ENCODE peak calls at places on chromosome 22, in seven cellular contexts. H is neuronal stem cell; A is CD8-positive, alpha-beta memory T cell; J is IMR-90; W is right atrium auricular region; V is right lobe of liver; Q is colonic mucosa. C is an unnamed sample.

GRCh38 chr22:50148991-50149721 is 21.4 kb upstream of the PANX2 start:
- DNase-seq in H (peak; percentile 55), A (peak; percentile 82), J (peak; percentile 45), W (no peak), V (peak; percentile 80), Q (peak; percentile 61), C (peak; percentile 45)

GRCh38 chr22:32849501-32849900 is 48.0 kb downstream of the TIMP3 start:
- DNase-seq in H (no peak), A (no peak), J (no peak), W (no peak), V (no peak), Q (no peak), C (no peak)

GRCh38 chr22:30298005-30298701 is 8.8 kb upstream of the CASTOR1 start:
- DNase-seq in H (no peak), A (no peak), J (no peak), W (no peak), V (no peak), Q (peak; percentile 65), C (no peak)

GRCh38 chr22:24001314-24001713 is 3.9 kb downstream of the GSTT4 start:
- DNase-seq in H (no peak), A (no peak), J (no peak), W (no peak), V (no peak), Q (no peak), C (no peak)

GRCh38 chr22:28788601-28789000 is 11.8 kb downstream of the XBP1 start:
- DNase-seq in H (no peak), A (no peak), J (no peak), W (no peak), V (no peak), Q (no peak), C (no peak)

GRCh38 chr22:49301398-49302149 is 526.1 kb downstream of the BRD1 start:
- DNase-seq in H (no peak), A (peak; percentile 33), J (no peak), W (peak; percentile 46), V (no peak), Q (no peak), C (no peak)

GRCh38 chr22:26580240-26580962 is 9.5 kb downstream of the TPST2 start:
- DNase-seq in H (no peak), A (no peak), J (no peak), W (no peak), V (no peak), Q (no peak), C (no peak)

GRCh38 chr22:50058338-50059184 is 463 bp upstream of the TTLL8 start:
- DNase-seq in H (no peak), A (no peak), J (no peak), W (no peak), V (peak; percentile 46), Q (no peak), C (no peak)

GRCh38 chr22:47448231-47449035 is 686.0 kb downstream of the TBC1D22A start:
- DNase-seq in H (no peak), A (no peak), J (no peak), W (peak; percentile 18), V (no peak), Q (peak; percentile 7), C (no peak)

GRCh38 chr22:42769574-42770447 is 49.1 kb upstream of the A4GALT start:
- DNase-seq in H (no peak), A (no peak), J (peak; percentile 95), W (peak; percentile 90), V (no peak), Q (peak; percentile 41), C (no peak)

GRCh38 chr22:42410708-42411107 is 21.5 kb downstream of the NFAM1 start:
- DNase-seq in H (no peak), A (no peak), J (no peak), W (no peak), V (no peak), Q (no peak), C (no peak)

GRCh38 chr22:42268852-42269406 is 1.5 kb downstream of the TCF20 start:
- DNase-seq in H (no peak), A (no peak), J (no peak), W (no peak), V (no peak), Q (no peak), C (no peak)

DNA sequence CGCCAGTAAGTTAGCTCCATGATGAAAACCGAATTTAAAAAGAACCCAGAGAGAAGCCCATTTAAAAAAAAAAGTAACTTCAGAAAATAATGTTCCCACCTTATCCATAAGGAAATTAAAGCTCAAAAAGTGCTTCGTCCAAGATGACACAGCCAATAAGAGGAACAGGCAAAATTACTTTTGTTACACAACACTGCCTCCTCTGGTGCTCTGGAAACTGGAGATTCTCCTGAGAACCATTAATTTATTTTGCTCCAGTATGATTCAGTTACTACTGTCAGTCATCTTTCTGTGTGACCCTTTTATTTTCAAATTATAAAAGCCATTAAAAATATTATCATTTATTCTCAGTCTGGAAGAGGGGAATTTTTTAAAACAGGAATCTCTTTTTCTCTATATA is 2.0 kb downstream of the IFT27 start:
- DNase-seq in H (no peak), A (no peak), J (peak; percentile 49), W (no peak), V (no peak), Q (no peak), C (no peak)
- H3K4me1 ChIP-seq in H (peaks cover 12% of the 10 kb centered on the region), A (peaks cover 16% of the 10 kb centered on the region), J (peaks cover 6% of the 10 kb centered on the region), W (no peaks in the 10 kb centered on the region), V (no peaks in the 10 kb centered on the region), Q (peaks cover 4% of the 10 kb centered on the region), C (peaks cover 12% of the 10 kb centered on the region)

GRCh38 chr22:17873804-17874203 is 99.5 kb upstream of the BID start:
- DNase-seq in H (no peak), A (no peak), J (no peak), W (no peak), V (no peak), Q (no peak), C (no peak)
- H3K36me3 ChIP-seq in H (peaks cover 63% of the 10 kb centered on the region), A (peaks cover under 1% of the 10 kb centered on the region), J (peaks cover 48% of the 10 kb centered on the region), W (peaks cover 60% of the 10 kb centered on the region), V (peaks cover 20% of the 10 kb centered on the region), Q (peaks cover 11% of the 10 kb centered on the region), C (peaks cover 17% of the 10 kb centered on the region)

DNA sequence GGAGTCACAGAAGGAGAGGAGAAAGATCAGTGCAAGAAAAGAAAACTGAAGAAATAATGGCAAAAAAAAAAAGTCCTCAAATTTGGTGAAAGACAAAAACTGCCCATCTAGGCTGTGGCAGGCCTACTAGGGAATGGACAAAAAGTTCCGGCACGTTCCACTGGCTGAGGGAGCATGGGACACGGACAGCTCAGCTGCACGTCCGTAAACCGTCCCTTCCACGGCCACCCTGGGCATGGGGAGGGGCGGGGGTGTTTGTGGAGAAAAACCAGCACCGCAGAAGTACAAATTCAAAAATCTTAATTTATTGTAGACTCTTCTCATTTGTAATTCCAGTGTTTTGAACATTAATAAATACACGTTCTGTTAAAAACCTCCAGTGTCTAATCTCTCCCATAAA is 25.4 kb downstream of the TRMU start:
- DNase-seq in H (no peak), A (no peak), J (no peak), W (no peak), V (peak; percentile 40), Q (no peak), C (no peak)
- H3K4me1 ChIP-seq in H (no peaks in the 10 kb centered on the region), A (no peaks in the 10 kb centered on the region), J (no peaks in the 10 kb centered on the region), W (no peaks in the 10 kb centered on the region), V (no peaks in the 10 kb centered on the region), Q (no peaks in the 10 kb centered on the region), C (no peaks in the 10 kb centered on the region)

GRCh38 chr22:37924386-37925065 is 18.4 kb downstream of the MICALL1 start:
- DNase-seq in H (no peak), A (no peak), J (no peak), W (no peak), V (no peak), Q (no peak), C (no peak)

GRCh38 chr22:37927129-37927936 is 21.2 kb downstream of the MICALL1 start:
- DNase-seq in H (no peak), A (no peak), J (no peak), W (no peak), V (no peak), Q (no peak), C (no peak)

GRCh38 chr22:37926358-37926757 is 20.3 kb downstream of the MICALL1 start:
- DNase-seq in H (no peak), A (no peak), J (no peak), W (no peak), V (no peak), Q (no peak), C (no peak)

GRCh38 chr22:37925311-37925710 is 19.2 kb downstream of the MICALL1 start:
- DNase-seq in H (no peak), A (no peak), J (no peak), W (no peak), V (no peak), Q (no peak), C (no peak)

DNA sequence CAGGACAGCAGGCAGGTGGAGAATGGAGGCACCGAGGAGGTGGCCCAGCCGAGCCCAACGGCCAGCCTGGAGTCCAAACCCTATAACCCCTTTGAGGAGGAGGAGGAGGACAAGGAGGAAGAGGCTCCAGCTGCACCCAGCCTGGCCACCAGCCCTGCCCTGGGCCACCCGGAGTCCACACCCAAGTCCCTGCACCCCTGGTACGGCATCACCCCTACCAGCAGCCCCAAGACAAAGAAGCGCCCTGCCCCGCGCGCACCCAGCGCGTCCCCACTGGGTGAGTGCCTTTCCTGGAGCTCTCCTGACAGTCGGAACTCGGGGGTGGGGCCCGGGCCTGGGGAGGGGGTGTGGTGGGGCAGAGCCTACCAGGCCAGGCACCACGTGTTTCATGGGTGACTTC is 19.7 kb downstream of the MICALL1 start:
- DNase-seq in H (no peak), A (no peak), J (no peak), W (no peak), V (no peak), Q (no peak), C (no peak)
- H3K36me3 ChIP-seq in H (peaks cover 66% of the 10 kb centered on the region), A (peaks cover 15% of the 10 kb centered on the region), J (peaks cover 55% of the 10 kb centered on the region), W (peaks cover 52% of the 10 kb centered on the region), V (peaks cover 26% of the 10 kb centered on the region), Q (peaks cover 11% of the 10 kb centered on the region), C (peaks cover 33% of the 10 kb centered on the region)

C was measured in effector memory CD4-positive, alpha-beta T cell.